ENCODE peak calls at places on chromosomes 2 and 18, in nine cellular contexts. C, Y, E, A, F, L, S, B and I are unnamed samples. For H3K4me1, the result is how much of the 10 kb centered on the place peaks cover.

GRCh38 chr2:209208211-209208610 is 215.6 kb upstream of the MAP2 start:
- DNase-seq in C (peak), Y (peak), E (peak), A (peak), F (no peak), L (peak), S (no peak), B (peak), I (no peak)

GRCh38 chr2:58734365-58734764 is 493.2 kb upstream of the FANCL start:
- DNase-seq in C (no peak), Y (no peak), E (peak), A (no peak), F (no peak), L (no peak), S (peak), B (peak), I (no peak)

GRCh38 chr2:29850794-29851193 is 70.6 kb downstream of the ALK start:
- DNase-seq in C (no peak), Y (no peak), E (no peak), A (no peak), F (no peak), L (no peak), S (no peak), B (no peak), I (no peak)

GRCh38 chr18:69980982-69981804 is 33.5 kb upstream of the CD226 start:
- DNase-seq in C (no peak), Y (no peak), E (no peak), A (no peak), F (no peak), L (no peak), S (no peak), B (no peak), I (no peak)

GRCh38 chr18:62659698-62660097 is 55.6 kb upstream of the PHLPP1 start:
- DNase-seq in C (no peak), Y (peak), E (no peak), A (no peak), F (no peak), L (no peak), S (no peak), B (no peak), I (no peak)

GRCh38 chr2:170310876-170311502 is 133.0 kb downstream of the MYO3B start:
- DNase-seq in C (no peak), Y (no peak), E (no peak), A (no peak), F (no peak), L (no peak), S (peak), B (no peak), I (no peak)

GRCh38 chr2:62450716-62451191 is 55.2 kb downstream of the TMEM17 start:
- DNase-seq in C (no peak), Y (no peak), E (no peak), A (no peak), F (no peak), L (no peak), S (no peak), B (no peak), I (no peak)

GRCh38 chr18:26185267-26185666 is 41.0 kb upstream of the TAF4B start:
- DNase-seq in C (no peak), Y (no peak), E (peak), A (no peak), F (no peak), L (no peak), S (no peak), B (no peak), I (no peak)

GRCh38 chr2:160492401-160493226 is 993 bp downstream of the RBMS1 start:
- DNase-seq in C (peak), Y (peak), E (peak), A (peak), F (peak), L (peak), S (peak), B (peak), I (peak)

GRCh38 chr2:30778611-30779010 is 28.6 kb downstream of the CAPN13 start:
- DNase-seq in C (no peak), Y (no peak), E (no peak), A (no peak), F (no peak), L (peak), S (no peak), B (no peak), I (no peak)

GRCh38 chr2:239830718-239831271 is 194.3 kb downstream of the NDUFA10 start:
- DNase-seq in C (no peak), Y (no peak), E (no peak), A (no peak), F (no peak), L (peak), S (no peak), B (no peak), I (peak)

GRCh38 chr2:224412064-224412921 is 10.4 kb upstream of the FAM124B start:
- DNase-seq in C (peak), Y (no peak), E (no peak), A (no peak), F (no peak), L (no peak), S (peak), B (peak), I (no peak)

GRCh38 chr18:7941533-7941932 is 374.4 kb downstream of the PTPRM start:
- DNase-seq in C (peak), Y (no peak), E (no peak), A (peak), F (no peak), L (peak), S (peak), B (no peak), I (no peak)

GRCh38 chr2:48693066-48693465 is 62.5 kb downstream of the LHCGR start:
- DNase-seq in C (no peak), Y (no peak), E (no peak), A (no peak), F (no peak), L (no peak), S (no peak), B (peak), I (no peak)

GRCh38 chr2:46329803-46330775 is 32.9 kb downstream of the EPAS1 start:
- DNase-seq in C (no peak), Y (no peak), E (no peak), A (no peak), F (no peak), L (no peak), S (peak), B (peak), I (no peak)

GRCh38 chr2:221997100-221997499 is 301.7 kb downstream of the PAX3 start:
- DNase-seq in C (no peak), Y (no peak), E (peak), A (no peak), F (no peak), L (no peak), S (peak), B (peak), I (no peak)

GRCh38 chr2:197215988-197216979 is 94.3 kb downstream of the ANKRD44 start:
- DNase-seq in C (no peak), Y (no peak), E (no peak), A (no peak), F (no peak), L (no peak), S (no peak), B (peak), I (no peak)

GRCh38 chr2:190379249-190379964 is 28.7 kb upstream of the MFSD6 start:
- DNase-seq in C (no peak), Y (no peak), E (no peak), A (peak), F (no peak), L (peak), S (no peak), B (peak), I (no peak)

GRCh38 chr2:102020596-102021170 is 28.9 kb downstream of the IL1R2 start:
- DNase-seq in C (peak), Y (peak), E (peak), A (peak), F (peak), L (peak), S (no peak), B (peak), I (peak)

GRCh38 chr2:237244976-237245646 is 159.4 kb downstream of the COPS8 start:
- DNase-seq in C (no peak), Y (no peak), E (no peak), A (no peak), F (no peak), L (no peak), S (no peak), B (peak), I (no peak)

GRCh38 chr2:164103271-164103670 is 367.5 kb upstream of the FIGN start:
- DNase-seq in C (no peak), Y (peak), E (no peak), A (no peak), F (no peak), L (no peak), S (no peak), B (no peak), I (no peak)

DNA sequence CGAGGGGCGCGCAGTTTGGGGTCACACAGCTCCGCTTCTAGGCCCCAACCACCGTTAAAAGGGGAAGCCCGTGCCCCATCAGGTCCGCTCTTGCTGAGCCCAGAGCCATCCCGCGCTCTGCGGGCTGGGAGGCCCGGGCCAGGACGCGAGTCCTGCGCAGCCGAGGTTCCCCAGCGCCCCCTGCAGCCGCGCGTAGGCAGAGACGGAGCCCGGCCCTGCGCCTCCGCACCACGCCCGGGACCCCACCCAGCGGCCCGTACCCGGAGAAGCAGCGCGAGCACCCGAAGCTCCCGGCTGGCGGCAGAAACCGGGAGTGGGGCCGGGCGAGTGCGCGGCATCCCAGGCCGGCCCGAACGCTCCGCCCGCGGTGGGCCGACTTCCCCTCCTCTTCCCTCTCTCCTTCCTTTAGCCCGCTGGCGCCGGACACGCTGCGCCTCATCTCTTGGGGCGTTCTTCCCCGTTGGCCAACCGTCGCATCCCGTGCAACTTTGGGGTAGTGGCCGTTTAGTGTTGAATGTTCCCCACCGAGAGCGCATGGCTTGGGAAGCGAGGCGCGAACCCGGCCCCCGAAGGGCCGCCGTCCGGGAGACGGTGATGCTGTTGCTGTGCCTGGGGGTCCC is at the start of gene ITGA4:
- DNase-seq in C (peak), Y (peak), E (no peak), A (peak), F (no peak), L (peak), S (no peak), B (peak), I (peak)
- TF ChIP-seq CTCF in C (peak), Y (peak), E (no peak), A (peak), F (peak), L (peak), S (peak), B (peak), I (peak)

DNA sequence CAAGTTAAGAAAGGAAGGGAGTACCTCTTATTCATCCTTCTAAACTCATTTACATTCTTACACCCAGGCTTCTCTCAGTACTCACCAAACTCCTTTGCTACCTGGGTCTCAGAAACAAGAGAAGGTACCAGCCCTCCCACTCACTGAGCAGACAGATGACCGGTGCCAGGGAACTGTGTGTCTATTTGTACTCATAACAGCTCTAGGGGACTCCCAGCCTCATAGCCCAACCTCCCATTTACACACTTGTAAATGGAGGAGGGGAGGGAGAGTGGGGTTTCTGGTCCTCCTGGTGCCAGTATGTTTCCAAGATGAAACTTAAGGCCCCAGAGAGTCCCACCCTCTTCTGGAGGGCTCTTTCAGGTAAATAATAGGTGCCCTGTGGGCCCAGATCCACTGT is 42.8 kb upstream of the SIGLEC15 start:
- DNase-seq in C (no peak), Y (no peak), E (no peak), A (no peak), F (no peak), L (no peak), S (no peak), B (no peak), I (no peak)
- H3K4me1 ChIP-seq in C (under half), Y (under half), E (under half), A (under half), F (under half), L (under half), S (under half), B (under half), I (under half)

GRCh38 chr18:55321268-55322175 is 266.5 kb downstream of the TCF4 start:
- DNase-seq in C (peak), Y (peak), E (no peak), A (peak), F (peak), L (peak), S (peak), B (peak), I (peak)
- H3K27ac ChIP-seq in C (peak), Y (no peak), E (no peak), A (peak), F (peak), L (peak), S (no peak), B (peak), I (peak)

GRCh38 chr2:145615626-145616025 is 1095.7 kb upstream of the ZEB2 start:
- DNase-seq in C (no peak), Y (no peak), E (no peak), A (no peak), F (no peak), L (no peak), S (no peak), B (no peak), I (no peak)
- TF ChIP-seq CTCF in C (no peak), Y (no peak), E (no peak), A (no peak), F (no peak), L (no peak), S (no peak), B (no peak), I (no peak)